ENCODE peak calls at places on chromosomes 16 and 17, in six cellular contexts. N is heart right ventricle; A is stimulated activated CD4-positive, alpha-beta T cell treated with anti-CD3 and anti-CD28 coated beads, TNF-alpha, amount 100 ng/mL, for 4 hours; Y is CD4-positive, alpha-beta T cell; B is IMR-90; J is activated CD4-positive, alpha-beta T cell treated with anti-CD3 and anti-CD28 coated beads, Interleukin-2, amount 10 ng/mL, durations not matched to agents 7 days and 5 days. Z is an unnamed sample.

GRCh38 chr16:88712362-88712979 is 6.2 kb downstream of the CTU2 start:
- DNase-seq in B (no peak), A (no peak), Y (no peak), N (no peak), J (no peak), Z (no peak)

GRCh38 chr16:55133654-55134053 is 190.3 kb upstream of the IRX6 start:
- DNase-seq in N (no peak), J (no peak), B (no peak), A (no peak), Y (no peak), Z (no peak)

GRCh38 chr17:50148226-50149098 is 2.0 kb downstream of the PPP1R9B start:
- DNase-seq in N (peak; percentile 50), B (peak; percentile 39), J (peak; percentile 54), A (peak; percentile 87), Y (peak; percentile 48), Z (peak; percentile 78)

GRCh38 chr17:70110443-70110880 is 35.4 kb downstream of the KCNJ16 start:
- DNase-seq in N (no peak), Y (no peak), A (no peak), J (no peak), B (peak; percentile 36), Z (no peak)

GRCh38 chr17:75524971-75525805 is at the start of gene LLGL2:
- DNase-seq in Y (peak; percentile 83), B (peak; percentile 11), J (peak; percentile 83), A (peak; percentile 68), N (peak; percentile 75), Z (peak; percentile 94)

GRCh38 chr17:19574956-19575355 is 41.3 kb downstream of the SLC47A1 start:
- DNase-seq in N (no peak), A (no peak), J (no peak), B (no peak), Y (no peak), Z (no peak)

GRCh38 chr17:73401911-73402310 is 90.1 kb upstream of the CDC42EP4 start:
- DNase-seq in J (peak; percentile 28), A (no peak), Y (no peak), N (peak; percentile 60), B (peak; percentile 7), Z (no peak)

GRCh38 chr16:58031016-58031800 is 5.7 kb downstream of the MMP15 start:
- DNase-seq in N (no peak), Y (no peak), J (no peak), A (no peak), B (no peak), Z (no peak)

GRCh38 chr17:39484178-39484577 is 22.9 kb downstream of the CDK12 start:
- DNase-seq in N (no peak), A (no peak), J (no peak), B (no peak), Y (no peak), Z (no peak)